ENCODE peak calls at places on chromosomes 6 and 20, in ten cellular contexts. Y is OCI-LY7; C is body of pancreas; P is CD8-positive, alpha-beta T cell; B is heart right ventricle; R is Peyer's patch; I is right atrium auricular region; J is kidney; N is CD4-positive, alpha-beta T cell; X is mucosa of descending colon. G is an unnamed sample.

GRCh38 chr20:53921443-53921973 is 148.9 kb downstream of the BCAS1 start:
- DNase-seq in P (no peak), I (peak; percentile 47), N (no peak), B (no peak), X (no peak), C (no peak), J (no peak), R (peak; percentile 41), Y (no peak), G (no peak)

GRCh38 chr6:108361312-108361932 is 66.6 kb downstream of the AFG1L start:
- DNase-seq in J (no peak), R (no peak), X (no peak), I (no peak), N (no peak), C (no peak), P (no peak), B (no peak), Y (no peak), G (no peak)

GRCh38 chr6:129923520-129923919 is 62.4 kb upstream of the TMEM244 start:
- DNase-seq in I (no peak), X (no peak), N (no peak), P (no peak), B (no peak), J (no peak), R (no peak), Y (no peak), C (no peak), G (no peak)

GRCh38 chr20:19487420-19487819 is 270.6 kb upstream of the RIN2 start:
- DNase-seq in C (no peak), P (no peak), X (no peak), J (no peak), N (no peak), I (no peak), Y (no peak), R (no peak), B (no peak), G (no peak)

GRCh38 chr6:119495230-119495683 is 145.7 kb upstream of the MAN1A1 start:
- DNase-seq in P (no peak), R (peak; percentile 71), I (no peak), B (peak; percentile 8), N (no peak), J (no peak), Y (no peak), C (peak; percentile 74), X (peak; percentile 74), G (no peak)

GRCh38 chr6:139080255-139080920 is 51.8 kb downstream of the ABRACL start:
- DNase-seq in B (peak; percentile 28), P (no peak), X (no peak), J (no peak), C (no peak), R (no peak), I (no peak), Y (no peak), N (no peak), G (no peak)

GRCh38 chr20:48047453-48047852 is 262.2 kb upstream of the SULF2 start:
- DNase-seq in R (no peak), N (no peak), I (no peak), Y (no peak), B (no peak), C (no peak), J (no peak), X (no peak), P (no peak), G (no peak)

GRCh38 chr6:137111296-137112066 is 62.0 kb downstream of the IL22RA2 start:
- DNase-seq in Y (no peak), R (no peak), C (no peak), B (no peak), P (no peak), N (no peak), I (no peak), J (no peak), X (no peak), G (no peak)

GRCh38 chr6:137926207-137926731 is 59.2 kb downstream of the TNFAIP3 start:
- DNase-seq in J (no peak), C (peak; percentile 31), Y (no peak), B (no peak), P (no peak), I (no peak), X (peak; percentile 54), R (no peak), N (no peak), G (no peak)

GRCh38 chr20:7855545-7855944 is 84.7 kb downstream of the HAO1 start:
- DNase-seq in Y (no peak), P (no peak), R (no peak), X (no peak), I (no peak), B (no peak), N (no peak), C (no peak), J (no peak), G (no peak)

GRCh38 chr6:158060447-158061360 is 79.0 kb downstream of the SYNJ2 start:
- DNase-seq in X (peak; percentile 83), J (peak; percentile 95), N (no peak), Y (no peak), R (peak; percentile 61), P (no peak), C (peak; percentile 81), B (peak; percentile 82), I (peak; percentile 94), G (peak; percentile 79)

GRCh38 chr6:12136905-12137304 is 124.8 kb downstream of the HIVEP1 start:
- DNase-seq in R (no peak), C (no peak), X (no peak), N (no peak), Y (no peak), I (no peak), J (no peak), P (no peak), B (no peak), G (no peak)

GRCh38 chr20:17601957-17602356 is 32.1 kb downstream of the DSTN start:
- DNase-seq in N (no peak), J (no peak), B (no peak), I (no peak), C (no peak), R (no peak), Y (no peak), X (no peak), P (no peak), G (no peak)

GRCh38 chr6:151494235-151494950 is 576 bp downstream of the CCDC170 start:
- DNase-seq in I (no peak), J (peak; percentile 76), P (no peak), X (peak; percentile 21), R (no peak), C (peak; percentile 67), Y (peak; percentile 8), B (peak; percentile 25), N (no peak), G (peak; percentile 33)

GRCh38 chr20:40711078-40711477 is 22.0 kb upstream of the MAFB start:
- DNase-seq in P (no peak), Y (no peak), N (no peak), X (no peak), C (no peak), R (no peak), J (no peak), I (no peak), B (no peak), G (no peak)

GRCh38 chr20:59583428-59584277 is 20.7 kb upstream of the PHACTR3 start:
- DNase-seq in X (peak; percentile 37), Y (no peak), C (peak; percentile 23), J (peak; percentile 93), I (no peak), P (no peak), N (no peak), B (peak; percentile 75), R (peak; percentile 55), G (no peak)

GRCh38 chr6:37130704-37131103 is 39.2 kb upstream of the PIM1 start:
- DNase-seq in J (peak; percentile 78), R (peak; percentile 78), C (no peak), Y (no peak), B (peak; percentile 18), I (peak; percentile 82), P (no peak), N (no peak), X (peak; percentile 63), G (peak; percentile 78)

GRCh38 chr6:169491482-169491881 is 210.3 kb downstream of the WDR27 start:
- DNase-seq in B (no peak), P (no peak), X (no peak), Y (no peak), I (no peak), R (no peak), N (no peak), C (no peak), J (no peak), G (no peak)

GRCh38 chr20:2771631-2772080 is 28.8 kb downstream of the CPXM1 start:
- DNase-seq in Y (no peak), B (no peak), C (no peak), I (no peak), N (no peak), X (no peak), R (no peak), P (no peak), J (no peak), G (no peak)

GRCh38 chr6:153411249-153411648 is 280.2 kb upstream of the RGS17 start:
- DNase-seq in X (no peak), I (no peak), J (no peak), N (no peak), P (no peak), Y (no peak), B (no peak), C (no peak), R (no peak), G (no peak)
- H3K9me3 ChIP-seq in X (no peaks in the 10 kb centered on the region), I (peaks cover 6% of the 10 kb centered on the region), J (no peaks in the 10 kb centered on the region), N (no peaks in the 10 kb centered on the region), P (no peaks in the 10 kb centered on the region), Y (peaks cover 4% of the 10 kb centered on the region), B (peaks cover 10% of the 10 kb centered on the region), C (peaks cover 11% of the 10 kb centered on the region), R (no peaks in the 10 kb centered on the region), G (peaks cover 1% of the 10 kb centered on the region)

GRCh38 chr20:63706852-63707557 is 771 bp downstream of the ARFRP1 start:
- DNase-seq in P (peak; percentile 72), X (peak; percentile 68), J (peak; percentile 87), N (peak; percentile 67), R (peak; percentile 75), B (peak; percentile 49), I (no peak), Y (peak; percentile 74), C (peak; percentile 40), G (peak; percentile 33)
- TF ChIP-seq CTCF in P (peak; percentile 76), X (no peak), J (peak; percentile 35), N (peak; percentile 61), R (no peak), B (peak; percentile 16), I (no peak), Y (peak; percentile 90), C (no peak), G (no peak)

DNA sequence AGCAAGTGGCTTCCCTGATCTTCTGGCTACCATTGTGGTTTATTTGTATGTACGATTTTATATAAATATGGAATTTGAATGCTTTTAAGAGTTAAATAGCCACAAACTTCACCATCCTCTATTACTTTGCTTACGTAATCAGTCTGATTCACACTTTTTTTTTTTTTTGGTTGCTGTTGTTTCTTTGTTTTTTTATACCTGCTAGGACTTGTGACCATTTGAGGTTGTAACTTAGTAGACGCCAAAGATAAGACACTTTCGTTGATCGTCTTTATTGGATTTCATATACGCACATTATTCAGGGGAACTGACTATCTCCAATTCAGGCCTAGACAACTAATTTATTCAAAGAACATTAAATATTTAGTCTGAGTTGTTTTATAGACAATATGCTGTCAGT is 559.0 kb downstream of the CBLN4 start:
- DNase-seq in Y (no peak), X (no peak), N (no peak), P (no peak), B (no peak), J (no peak), C (no peak), R (no peak), I (no peak), G (no peak)
- H3K9me3 ChIP-seq in Y (no peaks in the 10 kb centered on the region), X (no peaks in the 10 kb centered on the region), N (no peaks in the 10 kb centered on the region), P (no peaks in the 10 kb centered on the region), B (no peaks in the 10 kb centered on the region), J (no peaks in the 10 kb centered on the region), C (no peaks in the 10 kb centered on the region), R (no peaks in the 10 kb centered on the region), I (no peaks in the 10 kb centered on the region), G (no peaks in the 10 kb centered on the region)

GRCh38 chr20:43863821-43864544 is 50.7 kb upstream of the TOX2 start:
- DNase-seq in Y (no peak), P (no peak), R (no peak), B (no peak), N (no peak), J (no peak), C (no peak), I (no peak), X (no peak), G (no peak)
- TF ChIP-seq CTCF in Y (no peak), P (no peak), R (no peak), B (no peak), N (no peak), J (no peak), C (no peak), I (no peak), X (no peak), G (no peak)

G was measured in lung.